ENCODE peak calls at places on chromosomes 6 and 20, in five cellular contexts. M, J, Q, L and F are unnamed samples.
A peak's percentile ranks its signal among the peaks of the same experiment; 100 is the strongest.

GRCh38 chr6:137015943-137016342 is 28.8 kb downstream of the IL20RA start:
- DNase-seq in L (no peak), J (no peak), Q (no peak), M (no peak), F (no peak)

GRCh38 chr6:84422380-84422968 is 195.0 kb upstream of the CEP162 start:
- DNase-seq in J (no peak), M (peak; percentile 85), L (peak; percentile 29), Q (peak; percentile 88), F (no peak)

GRCh38 chr20:60559462-60559861 is 601.2 kb downstream of the CDH26 start:
- DNase-seq in J (no peak), Q (no peak), L (no peak), M (no peak), F (no peak)

GRCh38 chr6:7249391-7249790 is 63.6 kb downstream of the SSR1 start:
- DNase-seq in L (no peak), Q (no peak), M (no peak), J (no peak), F (no peak)

GRCh38 chr20:37976862-37977261 is 56.4 kb downstream of the TTI1 start:
- DNase-seq in L (no peak), M (no peak), Q (no peak), J (no peak), F (no peak)

GRCh38 chr6:30144821-30145220 is 8.9 kb downstream of the TRIM40 start:
- DNase-seq in M (no peak), Q (no peak), L (no peak), J (no peak), F (no peak)

GRCh38 chr20:10540636-10541493 is 105.8 kb downstream of the SLX4IP start:
- DNase-seq in L (peak; percentile 93), M (peak; percentile 87), J (no peak), Q (peak; percentile 85), F (no peak)

GRCh38 chr6:11975353-11975977 is 36.6 kb upstream of the HIVEP1 start:
- DNase-seq in Q (no peak), L (no peak), M (no peak), J (peak; percentile 55), F (no peak)

GRCh38 chr6:14381225-14381887 is 263.8 kb downstream of the CD83 start:
- DNase-seq in M (no peak), L (no peak), J (no peak), Q (no peak), F (no peak)

GRCh38 chr20:38728237-38728761 is 4.0 kb downstream of the SLC32A1 start:
- DNase-seq in Q (no peak), L (no peak), J (no peak), M (no peak), F (no peak)

GRCh38 chr20:48448601-48449384 is 379.0 kb downstream of the PREX1 start:
- DNase-seq in J (no peak), Q (no peak), L (no peak), M (no peak), F (no peak)

GRCh38 chr6:149919834-149920225 is 3.1 kb downstream of the RAET1G start:
- DNase-seq in J (no peak), Q (no peak), L (no peak), M (no peak), F (no peak)

GRCh38 chr20:49268600-49269365 is 9.1 kb downstream of the ZNFX1 start:
- DNase-seq in Q (peak; percentile 49), M (peak; percentile 39), L (no peak), J (no peak), F (no peak)

GRCh38 chr20:56796345-56796744 is 167.2 kb downstream of the TFAP2C start:
- DNase-seq in J (no peak), L (no peak), Q (no peak), M (no peak), F (no peak)

GRCh38 chr6:94636780-94637385 is 940.5 kb upstream of the MANEA start:
- DNase-seq in M (no peak), Q (no peak), J (no peak), L (peak; percentile 14), F (no peak)

GRCh38 chr6:88004707-88005106 is 42.9 kb upstream of the SPACA1 start:
- DNase-seq in Q (no peak), L (no peak), J (no peak), M (no peak), F (no peak)

GRCh38 chr20:54432966-54433365 is 42.4 kb upstream of the DOK5 start:
- DNase-seq in L (no peak), Q (no peak), J (no peak), M (no peak), F (no peak)

GRCh38 chr6:150363733-150364132 is 5.1 kb upstream of the IYD start:
- DNase-seq in J (no peak), M (no peak), Q (no peak), L (no peak), F (no peak)

GRCh38 chr6:107284805-107285204 is 169.5 kb upstream of the BEND3 start:
- DNase-seq in J (no peak), Q (no peak), L (no peak), M (no peak), F (no peak)

GRCh38 chr6:55276745-55277627 is 50.3 kb upstream of the GFRAL start:
- DNase-seq in L (peak; percentile 51), M (peak; percentile 80), J (no peak), Q (peak; percentile 84), F (peak; percentile 27)

GRCh38 chr6:53959717-53960116 is 151.5 kb upstream of the MLIP start:
- DNase-seq in L (peak; percentile 69), M (no peak), J (no peak), Q (no peak), F (no peak)

GRCh38 chr6:45655630-45656422 is 278.1 kb upstream of the SUPT3H start:
- DNase-seq in L (peak; percentile 98), J (no peak), Q (peak; percentile 92), M (peak; percentile 91), F (peak; percentile 85)

GRCh38 chr6:5671162-5671561 is 335.6 kb downstream of the NRN1 start:
- DNase-seq in Q (peak; percentile 77), L (no peak), J (no peak), M (peak; percentile 66), F (no peak)

GRCh38 chr20:25863536-25864325 is 167.1 kb upstream of the ZNF337 start:
- DNase-seq in L (peak; percentile 3), Q (peak; percentile 26), J (no peak), M (no peak), F (no peak)

GRCh38 chr6:36779227-36779626 is 60.0 kb downstream of the CPNE5 start:
- DNase-seq in M (no peak), L (no peak), Q (no peak), J (no peak), F (no peak)

GRCh38 chr6:24933266-24933665 is 2.5 kb downstream of the RIPOR2 start:
- DNase-seq in Q (no peak), J (peak; percentile 49), M (no peak), L (no peak), F (no peak)

GRCh38 chr20:3551681-3552434 is 81.0 kb downstream of the ATRN start:
- DNase-seq in L (no peak), Q (no peak), M (no peak), J (no peak), F (no peak)

GRCh38 chr6:80622641-80623040 is 516.2 kb downstream of the BCKDHB start:
- DNase-seq in M (no peak), Q (no peak), L (no peak), J (no peak), F (no peak)

GRCh38 chr20:1277529-1278322 is 11.6 kb downstream of the SNPH start:
- DNase-seq in J (no peak), M (no peak), Q (no peak), L (no peak), F (no peak)

GRCh38 chr20:63252157-63252780 is 2.0 kb downstream of the NKAIN4 start:
- DNase-seq in M (no peak), Q (no peak), J (no peak), L (no peak), F (no peak)

GRCh38 chr6:24223131-24223715 is 97.2 kb downstream of the NRSN1 start:
- DNase-seq in M (no peak), Q (no peak), L (no peak), J (no peak), F (no peak)

GRCh38 chr20:56932575-56933330 is 303.6 kb downstream of the TFAP2C start:
- DNase-seq in M (no peak), L (no peak), J (no peak), Q (no peak), F (no peak)

GRCh38 chr6:129598244-129599187 is 111.5 kb downstream of the ARHGAP18 start:
- DNase-seq in J (no peak), L (peak; percentile 67), M (peak; percentile 88), Q (peak; percentile 87), F (peak; percentile 57)

GRCh38 chr6:118152524-118152923 is 245.5 kb downstream of the SLC35F1 start:
- DNase-seq in J (no peak), M (no peak), L (no peak), Q (no peak), F (no peak)

GRCh38 chr6:31113861-31114539 is 600 bp upstream of the PSORS1C1 start:
- DNase-seq in Q (peak; percentile 36), J (no peak), L (peak; percentile 63), M (peak; percentile 47), F (peak; percentile 43)

GRCh38 chr20:34037767-34038166 is 44.1 kb downstream of the RALY start:
- DNase-seq in J (no peak), M (peak; percentile 86), L (no peak), Q (peak; percentile 85), F (peak; percentile 53)

GRCh38 chr20:9363673-9364072 is 150.7 kb upstream of the LAMP5 start:
- DNase-seq in M (no peak), Q (no peak), J (no peak), L (no peak), F (no peak)